ENCODE peak calls at places on chromosomes 5 and 9, in four cellular contexts. I, P, W and K are unnamed samples.
A peak's percentile ranks its signal among the peaks of the same experiment; 100 is the strongest.

GRCh38 chr9:106450549-106450948 is 412.4 kb upstream of the ZNF462 start:
- DNase-seq in P (no peak), I (no peak), W (no peak), K (no peak)

GRCh38 chr5:139410121-139410885 is 6.4 kb upstream of the SPATA24 start:
- DNase-seq in P (no peak), I (no peak), W (no peak), K (no peak)

GRCh38 chr5:180187767-180188166 is 21.2 kb downstream of the RASGEF1C start:
- DNase-seq in I (no peak), P (no peak), W (no peak), K (no peak)

GRCh38 chr9:38066907-38067610 is 2.0 kb downstream of the SHB start:
- DNase-seq in P (no peak), I (peak; percentile 49), W (no peak), K (no peak)

GRCh38 chr9:6829027-6829426 is 71.3 kb downstream of the KDM4C start:
- DNase-seq in P (no peak), W (peak; percentile 57), I (no peak), K (peak; percentile 22)

GRCh38 chr5:178797546-178798105 is 62.1 kb upstream of the ZNF354B start:
- DNase-seq in W (no peak), I (no peak), P (no peak), K (no peak)

GRCh38 chr5:9284781-9285307 is 261.0 kb downstream of the SEMA5A start:
- DNase-seq in W (no peak), I (no peak), P (no peak), K (no peak)

GRCh38 chr5:79853676-79854418 is 137.2 kb downstream of the MTX3 start:
- DNase-seq in W (peak; percentile 3), I (no peak), P (no peak), K (peak; percentile 4)

GRCh38 chr9:134962065-134962997 is 44.6 kb upstream of the FCN1 start:
- DNase-seq in P (no peak), W (no peak), I (no peak), K (no peak)

GRCh38 chr5:128572546-128573339 is 34.7 kb upstream of the FBN2 start:
- DNase-seq in I (no peak), P (no peak), W (no peak), K (no peak)

GRCh38 chr9:121331992-121332685 is 37.9 kb downstream of the STOM start:
- DNase-seq in W (no peak), P (no peak), I (no peak), K (peak; percentile 44)

GRCh38 chr9:5971740-5972139 is 43.7 kb downstream of the RANBP6 start:
- DNase-seq in W (no peak), I (no peak), P (no peak), K (no peak)

GRCh38 chr5:44266882-44267577 is 122.2 kb downstream of the FGF10 start:
- DNase-seq in P (no peak), I (no peak), W (no peak), K (no peak)

GRCh38 chr5:12019306-12019705 is 115.1 kb upstream of the CTNND2 start:
- DNase-seq in W (no peak), P (no peak), I (no peak), K (no peak)

GRCh38 chr9:82467478-82467877 is 478.9 kb downstream of the SPATA31D1 start:
- DNase-seq in W (no peak), P (no peak), I (no peak), K (no peak)

GRCh38 chr5:79829260-79829659 is 139.6 kb downstream of the CMYA5 start:
- DNase-seq in P (no peak), W (no peak), I (no peak), K (peak; percentile 32)

GRCh38 chr9:91395553-91396470 is 27.8 kb downstream of the NFIL3 start:
- DNase-seq in I (no peak), P (peak; percentile 46), W (no peak), K (no peak)

GRCh38 chr5:59430066-59430702 is 463.3 kb downstream of the PDE4D start:
- DNase-seq in P (no peak), I (no peak), W (no peak), K (no peak)

GRCh38 chr5:31992377-31992776 is 181.7 kb downstream of the GOLPH3 start:
- DNase-seq in W (no peak), P (no peak), I (no peak), K (no peak)

GRCh38 chr9:89410709-89411111 is 87.2 kb downstream of the SEMA4D start:
- DNase-seq in P (peak; percentile 75), W (no peak), I (no peak), K (no peak)

GRCh38 chr9:105023788-105024187 is 95.8 kb upstream of the ABCA1 start:
- DNase-seq in P (no peak), W (no peak), I (no peak), K (no peak)

GRCh38 chr5:103435136-103435914 is 127.3 kb downstream of the NUDT12 start:
- DNase-seq in I (no peak), W (no peak), P (no peak), K (no peak)

GRCh38 chr9:73531658-73532057 is 380.0 kb downstream of the ANXA1 start:
- DNase-seq in W (no peak), I (no peak), P (peak; percentile 54), K (no peak)

GRCh38 chr5:39117401-39117800 is 43.2 kb upstream of the RICTOR start:
- DNase-seq in W (no peak), P (no peak), I (no peak), K (no peak)

GRCh38 chr9:129656795-129657390 is 8.6 kb upstream of the PRRX2 start:
- DNase-seq in W (peak; percentile 31), I (no peak), P (no peak), K (peak; percentile 57)

GRCh38 chr5:142017832-142018427 is 5.1 kb upstream of the GNPDA1 start:
- DNase-seq in I (no peak), W (no peak), P (peak; percentile 50), K (no peak)

GRCh38 chr5:53407373-53407772 is 73.1 kb upstream of the FST start:
- DNase-seq in W (no peak), I (no peak), P (no peak), K (no peak)

GRCh38 chr5:157559301-157559700 is 16.3 kb downstream of the ADAM19 start:
- DNase-seq in P (no peak), W (no peak), I (no peak), K (peak; percentile 28)

GRCh38 chr9:131310833-131311554 is 21.5 kb downstream of the PLPP7 start:
- DNase-seq in W (no peak), P (no peak), I (no peak), K (peak; percentile 38)

GRCh38 chr5:177364159-177364962 is 6.6 kb downstream of the RGS14 start:
- DNase-seq in P (peak; percentile 69), I (no peak), W (no peak), K (no peak)

GRCh38 chr9:33044677-33045282 is 19.7 kb downstream of the DNAJA1 start:
- DNase-seq in W (no peak), I (no peak), P (no peak), K (peak; percentile 61)

GRCh38 chr5:122493091-122493775 is 181.2 kb downstream of the SNCAIP start:
- DNase-seq in I (no peak), P (no peak), W (no peak), K (no peak)

GRCh38 chr5:14193496-14193895 is 50.4 kb downstream of the TRIO start:
- DNase-seq in I (no peak), W (no peak), P (no peak), K (no peak)

GRCh38 chr9:130167927-130168326 is 4.3 kb upstream of the NCS1 start:
- DNase-seq in P (no peak), I (no peak), W (no peak), K (no peak)

GRCh38 chr9:17609312-17610005 is 30.6 kb downstream of the SH3GL2 start:
- DNase-seq in P (no peak), W (no peak), I (no peak), K (no peak)

GRCh38 chr5:115849258-115849798 is 7.6 kb downstream of the AP3S1 start:
- DNase-seq in W (no peak), P (no peak), I (no peak), K (no peak)

GRCh38 chr5:160926428-160926827 is 74.4 kb upstream of the ATP10B start:
- DNase-seq in P (no peak), I (no peak), W (no peak), K (no peak)

DNA sequence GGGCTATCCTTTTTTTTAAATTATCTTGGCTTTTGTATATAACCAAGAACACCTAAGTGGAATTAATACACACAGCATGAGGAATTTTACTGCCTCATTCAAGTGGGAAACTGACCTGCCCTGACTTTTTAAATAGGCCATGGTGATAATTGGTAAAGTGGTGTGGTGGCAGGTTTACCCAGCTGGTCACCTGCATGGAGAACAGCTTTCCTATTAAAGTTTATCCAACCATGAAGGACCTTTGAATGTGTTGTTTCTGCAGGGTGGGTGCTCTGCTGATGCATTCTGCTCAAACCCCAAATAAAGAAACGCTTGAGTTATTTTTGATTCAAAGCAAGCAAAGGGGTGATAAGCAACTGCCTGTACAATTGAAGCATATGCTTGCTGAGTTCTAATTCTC is 261.0 kb upstream of the GRIN3A start:
- DNase-seq in P (no peak), I (no peak), W (no peak), K (no peak)
- TF ChIP-seq ESRRA in P (no peak), I (no peak), W (no peak), K (no peak)

GRCh38 chr9:4742246-4742645 is 1.2 kb upstream of the AK3 start:
- DNase-seq in W (no peak), P (no peak), I (no peak), K (no peak)

GRCh38 chr9:4740373-4740622 is 704 bp downstream of the AK3 start:
- DNase-seq in W (no peak), I (no peak), P (no peak), K (no peak)

GRCh38 chr9:4740623-4741364 is at the start of gene AK3:
- DNase-seq in P (no peak), I (peak; percentile 87), W (peak; percentile 83), K (peak; percentile 87)

GRCh38 chr9:4739587-4740372 is 1.2 kb downstream of the AK3 start:
- DNase-seq in W (no peak), P (no peak), I (no peak), K (no peak)

DNA sequence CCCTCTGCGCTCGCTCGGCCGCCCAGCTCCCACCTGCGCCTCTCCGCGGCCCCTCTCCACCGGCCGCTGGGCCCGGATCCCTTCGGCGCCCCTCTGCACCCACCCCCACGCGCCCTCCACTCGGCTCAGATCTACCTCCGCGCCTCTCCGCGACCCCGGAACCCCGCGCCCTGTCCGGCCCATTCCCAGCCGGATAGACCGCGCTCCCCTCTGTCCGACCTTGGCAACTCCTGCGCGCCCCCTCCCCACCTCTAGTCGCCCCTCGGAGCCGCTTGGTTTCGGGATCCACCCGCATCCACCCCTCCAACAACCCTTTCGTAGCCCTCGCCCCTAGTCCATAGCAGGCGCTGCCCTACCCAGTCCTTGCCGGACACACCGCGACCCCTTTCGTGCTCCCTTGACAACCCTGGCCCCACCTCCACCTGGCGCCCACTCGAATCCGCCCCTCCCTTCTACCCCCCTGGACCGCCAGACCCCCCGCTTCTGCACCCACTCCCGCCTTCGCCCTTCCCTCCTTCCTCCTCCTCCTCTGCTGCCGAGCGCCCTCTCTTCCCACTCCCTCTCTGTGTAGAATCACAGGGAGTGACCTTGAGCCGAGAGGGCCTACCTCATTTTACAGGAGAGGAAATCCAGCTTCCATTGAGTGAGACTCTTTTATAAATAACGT is 496 bp upstream of the AK3 start:
- DNase-seq in I (peak; percentile 38), W (peak; percentile 37), P (no peak), K (no peak)
- TF ChIP-seq SMC3 in I (no peak), W (no peak), P (no peak), K (no peak)

GRCh38 chr5:36305571-36306326 is 4.0 kb upstream of the RANBP3L start:
- DNase-seq in W (peak; percentile 28), P (no peak), I (no peak), K (peak; percentile 36)
- TF ChIP-seq ESRRA in W (no peak), P (no peak), I (peak; percentile 39), K (no peak)

GRCh38 chr9:136965771-136966484 is 11.4 kb upstream of the PTGDS start:
- DNase-seq in P (no peak), W (no peak), I (peak; percentile 54), K (no peak)
- TF ChIP-seq SMC3 in P (no peak), W (no peak), I (no peak), K (no peak)